ENCODE peak calls at places on chromosomes 6 and 20, in nine cellular contexts. J, V, X, M, N, B, S, H and W are unnamed samples.
A peak's percentile ranks its signal among the peaks of the same experiment; 100 is the strongest.

GRCh38 chr6:148530394-148530923 is 187.8 kb downstream of the SASH1 start:
- DNase-seq in J (no peak), V (peak; percentile 95), X (peak; percentile 7), M (no peak), N (no peak), B (peak; percentile 73), S (no peak), H (peak; percentile 32), W (no peak)

GRCh38 chr20:45963059-45964011 is 8.7 kb downstream of the ZNF335 start:
- DNase-seq in J (no peak), V (peak; percentile 59), X (peak; percentile 68), M (peak; percentile 33), N (no peak), B (peak; percentile 35), S (peak; percentile 75), H (peak; percentile 76), W (no peak)

GRCh38 chr20:63117151-63117550 is 98.8 kb downstream of the YTHDF1 start:
- DNase-seq in J (no peak), V (no peak), X (no peak), M (no peak), N (no peak), B (no peak), S (no peak), H (no peak), W (no peak)

GRCh38 chr6:142671791-142672190 is 273.2 kb downstream of the HIVEP2 start:
- DNase-seq in J (no peak), V (no peak), X (no peak), M (no peak), N (no peak), B (no peak), S (no peak), H (no peak), W (no peak)

GRCh38 chr6:169939554-169940164 is 188.2 kb downstream of the ERMARD start:
- DNase-seq in J (no peak), V (no peak), X (no peak), M (no peak), N (no peak), B (no peak), S (no peak), H (no peak), W (no peak)

GRCh38 chr6:53986165-53986720 is 125.0 kb upstream of the MLIP start:
- DNase-seq in J (peak; percentile 13), V (peak; percentile 73), X (peak; percentile 39), M (no peak), N (no peak), B (peak; percentile 84), S (peak; percentile 68), H (peak; percentile 79), W (no peak)

GRCh38 chr6:159718634-159719033 is 8.7 kb upstream of the WTAP start:
- DNase-seq in J (no peak), V (no peak), X (no peak), M (no peak), N (no peak), B (no peak), S (no peak), H (no peak), W (no peak)

GRCh38 chr20:16589623-16590022 is 16.4 kb upstream of the KIF16B start:
- DNase-seq in J (no peak), V (no peak), X (no peak), M (no peak), N (no peak), B (no peak), S (no peak), H (no peak), W (no peak)

GRCh38 chr20:56205350-56205749 is 43.2 kb upstream of the MC3R start:
- DNase-seq in J (no peak), V (no peak), X (no peak), M (no peak), N (no peak), B (no peak), S (no peak), H (no peak), W (no peak)

GRCh38 chr20:56207656-56208055 is 40.9 kb upstream of the MC3R start:
- DNase-seq in J (no peak), V (no peak), X (no peak), M (no peak), N (no peak), B (no peak), S (no peak), H (no peak), W (no peak)

GRCh38 chr20:56202493-56203077 is 45.9 kb upstream of the MC3R start:
- DNase-seq in J (no peak), V (peak; percentile 55), X (peak; percentile 23), M (no peak), N (no peak), B (peak; percentile 44), S (peak; percentile 61), H (peak; percentile 64), W (no peak)

GRCh38 chr20:56200456-56200855 is 48.1 kb upstream of the MC3R start:
- DNase-seq in J (no peak), V (no peak), X (peak; percentile 48), M (no peak), N (no peak), B (no peak), S (peak; percentile 57), H (peak; percentile 6), W (no peak)

DNA sequence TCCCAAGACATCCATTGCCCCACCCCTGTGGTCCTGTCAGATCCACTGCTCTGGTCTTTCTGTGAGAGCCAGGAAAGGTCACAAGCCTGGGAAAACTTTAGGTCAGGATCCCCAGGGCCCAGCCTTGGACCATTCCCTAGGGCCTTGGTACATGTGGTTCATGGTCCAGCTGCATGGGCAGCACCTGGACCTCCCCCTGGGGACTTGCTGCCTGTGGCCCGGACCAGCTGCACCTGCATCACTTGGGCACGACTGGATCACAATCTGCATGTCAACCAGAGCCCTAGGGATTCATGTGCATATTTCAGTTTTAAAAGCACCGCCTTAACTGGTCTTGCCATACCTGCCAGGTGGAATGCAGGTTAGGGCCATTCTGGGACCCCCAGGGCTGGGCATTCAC is 44.3 kb upstream of the MC3R start:
- DNase-seq in J (no peak), V (no peak), X (no peak), M (no peak), N (no peak), B (no peak), S (no peak), H (no peak), W (no peak)
- H3K9me3 ChIP-seq in J (peaks cover 6% of the 10 kb centered on the region), V (no peaks in the 10 kb centered on the region), X (peaks cover 8% of the 10 kb centered on the region), M (no peaks in the 10 kb centered on the region), N (no peaks in the 10 kb centered on the region), B (peaks cover 18% of the 10 kb centered on the region), S (peaks cover 15% of the 10 kb centered on the region), H (peaks cover 15% of the 10 kb centered on the region), W (peaks cover 10% of the 10 kb centered on the region)

DNA sequence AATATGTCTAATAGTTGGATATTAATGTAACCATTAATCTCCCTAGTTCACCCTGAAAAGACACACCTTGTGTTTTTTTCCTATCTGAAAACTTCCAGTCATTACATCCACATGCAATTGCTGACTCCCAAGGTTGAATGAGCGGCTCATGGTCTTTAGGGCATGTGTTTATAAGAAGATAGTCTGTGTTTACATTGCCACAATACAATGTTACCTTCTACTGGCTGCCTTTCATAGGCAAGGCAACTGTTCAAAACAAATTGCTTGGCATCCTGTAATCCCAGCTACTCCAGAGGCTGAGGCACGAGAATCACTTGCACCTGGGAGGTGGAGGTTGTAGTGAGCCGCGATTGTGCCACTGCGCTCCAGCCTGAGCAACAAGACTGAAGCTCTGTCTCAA is 86.8 kb upstream of the SHLD1 start:
- DNase-seq in J (no peak), V (no peak), X (no peak), M (no peak), N (no peak), B (no peak), S (no peak), H (no peak), W (no peak)
- H3K4me1 ChIP-seq in J (no peaks in the 10 kb centered on the region), V (peaks cover 20% of the 10 kb centered on the region), X (peaks cover 28% of the 10 kb centered on the region), M (no peaks in the 10 kb centered on the region), N (peaks cover 10% of the 10 kb centered on the region), B (peaks cover 27% of the 10 kb centered on the region), S (no peaks in the 10 kb centered on the region), H (no peaks in the 10 kb centered on the region), W (peaks cover 7% of the 10 kb centered on the region)

GRCh38 chr6:168279403-168279935 is 40.1 kb downstream of the DACT2 start:
- DNase-seq in J (no peak), V (no peak), X (no peak), M (no peak), N (no peak), B (no peak), S (no peak), H (no peak), W (no peak)
- H3K9me3 ChIP-seq in J (no peaks in the 10 kb centered on the region), V (no peaks in the 10 kb centered on the region), X (no peaks in the 10 kb centered on the region), M (no peaks in the 10 kb centered on the region), N (no peaks in the 10 kb centered on the region), B (no peaks in the 10 kb centered on the region), S (no peaks in the 10 kb centered on the region), H (no peaks in the 10 kb centered on the region), W (no peaks in the 10 kb centered on the region)

DNA sequence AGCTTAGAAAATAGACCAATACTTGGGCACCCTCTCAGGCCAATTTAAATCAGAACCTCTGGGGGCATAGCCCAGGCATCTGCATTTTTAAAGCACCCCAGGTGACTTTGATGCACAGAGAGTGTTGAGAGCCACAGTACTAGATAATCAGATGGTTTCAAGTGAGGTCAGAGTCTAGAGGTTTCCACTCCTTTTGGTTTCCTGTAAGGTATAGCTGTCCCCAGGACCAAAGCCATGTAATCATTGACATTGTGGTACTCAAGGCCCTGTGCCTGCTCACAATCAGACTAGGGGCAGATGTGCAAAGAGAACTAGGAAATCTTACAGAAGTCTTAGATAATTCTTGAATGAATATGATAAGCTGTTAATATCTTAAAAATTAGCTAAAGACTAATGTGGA is 9.1 kb downstream of the FILIP1 start:
- DNase-seq in J (no peak), V (no peak), X (no peak), M (no peak), N (no peak), B (no peak), S (no peak), H (no peak), W (no peak)
- H3K4me1 ChIP-seq in J (no peaks in the 10 kb centered on the region), V (peaks cover 15% of the 10 kb centered on the region), X (peaks cover 47% of the 10 kb centered on the region), M (no peaks in the 10 kb centered on the region), N (peaks cover 9% of the 10 kb centered on the region), B (peaks cover 43% of the 10 kb centered on the region), S (peaks cover 27% of the 10 kb centered on the region), H (no peaks in the 10 kb centered on the region), W (peaks cover 4% of the 10 kb centered on the region)

DNA sequence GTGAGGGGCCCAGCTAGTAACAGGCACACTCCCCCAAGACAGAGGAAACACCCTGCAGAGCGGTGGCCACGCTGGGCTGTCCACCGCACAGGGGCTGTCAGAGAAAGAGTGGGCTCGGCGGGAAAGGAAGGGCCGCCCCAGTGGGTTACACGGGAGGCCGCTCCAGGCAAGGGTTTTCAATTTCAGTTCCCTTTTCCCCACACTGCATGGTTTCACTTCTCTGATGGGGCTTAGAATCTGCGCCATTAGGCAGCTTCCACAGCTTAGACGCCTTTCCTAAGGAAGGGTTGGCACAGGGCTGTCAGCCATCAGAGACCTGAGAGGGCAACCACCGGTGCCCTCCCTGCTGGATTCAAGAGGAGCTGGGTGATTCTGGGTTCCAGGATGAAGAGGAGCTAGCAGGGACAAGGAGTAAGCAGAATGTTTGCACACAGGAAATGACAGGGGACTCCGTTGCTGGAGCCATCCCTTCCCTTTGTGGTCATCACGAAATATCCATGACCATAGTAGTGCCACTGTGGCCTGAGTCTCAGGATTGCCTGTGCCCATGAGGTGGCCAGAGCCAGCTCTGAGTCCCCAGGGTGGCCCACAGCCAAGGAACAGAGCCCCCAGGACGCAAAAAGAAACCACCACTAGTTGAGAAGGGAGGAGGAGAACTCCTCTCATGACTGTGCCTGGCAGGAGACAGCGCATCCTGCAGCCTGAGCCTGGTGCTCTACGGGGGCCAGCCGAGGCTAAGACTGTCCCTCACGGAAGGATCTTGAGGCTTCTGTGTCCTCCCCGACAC is 282.6 kb downstream of the NRN1 start:
- DNase-seq in J (no peak), V (no peak), X (no peak), M (no peak), N (no peak), B (no peak), S (no peak), H (no peak), W (no peak)
- H3K9me3 ChIP-seq in J (no peaks in the 10 kb centered on the region), V (no peaks in the 10 kb centered on the region), X (no peaks in the 10 kb centered on the region), M (no peaks in the 10 kb centered on the region), N (no peaks in the 10 kb centered on the region), B (no peaks in the 10 kb centered on the region), S (no peaks in the 10 kb centered on the region), H (no peaks in the 10 kb centered on the region), W (no peaks in the 10 kb centered on the region)

GRCh38 chr6:15305909-15306308 is 60.0 kb downstream of the JARID2 start:
- DNase-seq in J (no peak), V (peak; percentile 27), X (no peak), M (no peak), N (no peak), B (no peak), S (no peak), H (no peak), W (no peak)
- H3K4me1 ChIP-seq in J (peaks cover 12% of the 10 kb centered on the region), V (peaks cover 54% of the 10 kb centered on the region), X (peaks cover 18% of the 10 kb centered on the region), M (peaks cover 68% of the 10 kb centered on the region), N (peaks cover 29% of the 10 kb centered on the region), B (peaks cover 14% of the 10 kb centered on the region), S (peaks cover 5% of the 10 kb centered on the region), H (peaks cover 9% of the 10 kb centered on the region), W (peaks cover 4% of the 10 kb centered on the region)